ENCODE peak calls at places on chromosomes 4 and X, in nine cellular contexts. O, D, F, V, A, I, B, Q and W are unnamed samples.

GRCh38 chrX:148310402-148311200 is 189.8 kb upstream of the AFF2 start:
- DNase-seq in V (no peak), O (peak), F (peak), I (no peak), Q (no peak), B (peak), A (no peak), D (peak), W (no peak)

GRCh38 chr4:160835789-160836188 is 1328.0 kb downstream of the FSTL5 start:
- DNase-seq in I (no peak), F (no peak), D (no peak), A (peak), O (no peak), V (peak), B (no peak), Q (no peak), W (no peak)

GRCh38 chr4:73341454-73341853 is 62.6 kb upstream of the ALB start:
- DNase-seq in I (peak), D (no peak), B (no peak), V (peak), F (no peak), Q (peak), A (peak), O (no peak), W (no peak)

GRCh38 chr4:38565271-38566199 is 98.5 kb upstream of the KLF3 start:
- DNase-seq in V (no peak), I (no peak), D (no peak), O (no peak), B (no peak), F (no peak), Q (no peak), A (no peak), W (no peak)

GRCh38 chr4:60923075-60923474 is 277.1 kb upstream of the ADGRL3 start:
- DNase-seq in V (no peak), D (no peak), A (no peak), B (no peak), Q (no peak), F (no peak), I (no peak), O (no peak), W (no peak)

GRCh38 chr4:188008377-188008776 is 12.8 kb downstream of the ZFP42 start:
- DNase-seq in Q (no peak), I (no peak), A (no peak), V (no peak), D (no peak), B (no peak), F (no peak), O (no peak), W (no peak)

GRCh38 chrX:69072486-69073006 is 92.7 kb downstream of the PJA1 start:
- DNase-seq in V (no peak), O (no peak), D (no peak), I (no peak), A (no peak), Q (no peak), B (no peak), F (no peak), W (no peak)

GRCh38 chr4:54930226-54930625 is 195.2 kb downstream of the KDR start:
- DNase-seq in F (no peak), Q (no peak), D (no peak), I (peak), B (no peak), A (no peak), V (no peak), O (no peak), W (no peak)

GRCh38 chr4:16759781-16760459 is 138.5 kb downstream of the LDB2 start:
- DNase-seq in Q (no peak), D (no peak), V (no peak), I (no peak), F (no peak), A (no peak), B (no peak), O (no peak), W (no peak)

GRCh38 chrX:86714441-86714840 is 566.2 kb downstream of the DACH2 start:
- DNase-seq in V (no peak), O (no peak), Q (no peak), I (no peak), D (no peak), A (no peak), F (no peak), B (no peak), W (peak)

GRCh38 chr4:138952405-138952804 is 63.2 kb upstream of the NOCT start:
- DNase-seq in Q (no peak), V (no peak), B (no peak), F (peak), O (peak), A (no peak), D (no peak), I (no peak), W (no peak)

GRCh38 chrX:143306991-143307965 is 210.0 kb downstream of the SPANXN3 start:
- DNase-seq in A (no peak), Q (no peak), B (no peak), I (peak), O (no peak), V (no peak), D (no peak), F (no peak), W (no peak)

GRCh38 chr4:73707918-73708577 is 32.3 kb upstream of the CXCL8 start:
- DNase-seq in V (peak), F (no peak), D (no peak), I (no peak), B (no peak), A (no peak), Q (no peak), O (no peak), W (no peak)

GRCh38 chr4:77564231-77564630 is 41.4 kb upstream of the CXCL13 start:
- DNase-seq in V (no peak), I (no peak), A (no peak), D (no peak), F (no peak), B (no peak), O (no peak), Q (no peak), W (no peak)